ENCODE peak calls at places on chromosomes 11 and 22, in four cellular contexts. B is IMR-90, K is HepG2, N is suprapubic skin. J is an unnamed sample.
A peak's percentile ranks its signal among the peaks of the same experiment; 100 is the strongest.

GRCh38 chr11:117851091-117851490 is 25.4 kb downstream of the FXYD6 start:
- DNase-seq in B (peak; percentile 4), K (no peak), N (no peak), J (no peak)

GRCh38 chr22:28029201-28029948 is 110.3 kb upstream of the PITPNB start:
- DNase-seq in B (peak; percentile 49), K (no peak), N (peak; percentile 67), J (no peak)

GRCh38 chr22:48746789-48747425 is 1080.8 kb downstream of the BRD1 start:
- DNase-seq in B (no peak), K (no peak), N (no peak), J (no peak)

GRCh38 chr22:20584872-20585639 is 77.6 kb downstream of the MED15 start:
- DNase-seq in B (no peak), K (no peak), N (no peak), J (peak; percentile 58)

GRCh38 chr11:134014502-134014901 is 54.4 kb upstream of the JAM3 start:
- DNase-seq in B (no peak), K (no peak), N (no peak), J (no peak)

GRCh38 chr22:39435616-39436015 is 21.2 kb upstream of the MGAT3 start:
- DNase-seq in B (no peak), K (no peak), N (no peak), J (no peak)

GRCh38 chr11:102267602-102268001 is 49.7 kb upstream of the BIRC3 start:
- DNase-seq in B (peak; percentile 81), K (no peak), N (no peak), J (no peak)

GRCh38 chr22:42769574-42770447 is 49.1 kb upstream of the A4GALT start:
- DNase-seq in B (peak; percentile 95), K (no peak), N (no peak), J (no peak)

GRCh38 chr11:65557280-65558001 is 718 bp downstream of the LTBP3 start:
- DNase-seq in B (no peak), K (peak; percentile 63), N (peak; percentile 73), J (peak; percentile 49)

DNA sequence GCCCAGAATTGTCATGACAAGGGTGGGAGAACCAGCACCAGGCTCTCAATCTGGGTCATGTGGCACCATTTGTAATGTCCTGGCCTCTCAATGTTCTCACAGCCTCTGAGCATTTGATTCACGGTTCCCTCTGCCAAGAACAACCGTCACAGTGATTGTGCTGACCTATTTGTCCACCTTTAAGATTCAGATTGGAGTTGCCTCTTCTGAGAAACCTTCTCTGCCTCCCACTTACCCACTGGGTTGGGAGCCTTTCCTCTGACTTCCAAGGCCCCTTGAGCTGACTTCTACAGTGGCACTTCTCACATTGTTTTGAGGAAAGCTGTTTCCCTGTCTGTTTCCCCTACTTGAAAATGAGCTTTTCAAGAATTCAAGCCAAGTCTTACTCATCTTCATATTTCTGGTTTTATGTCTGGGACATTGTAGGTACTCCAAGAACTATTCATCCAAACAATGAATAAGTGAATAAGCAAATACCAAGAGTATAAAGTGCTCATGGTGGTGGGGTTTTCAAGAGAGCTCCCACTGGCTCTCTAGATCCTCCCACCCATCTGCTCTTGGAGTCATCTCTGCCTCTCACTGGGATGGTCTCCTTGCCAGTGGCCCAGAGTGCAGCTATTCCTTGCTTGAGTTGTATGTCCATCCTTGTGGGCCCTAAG is 126.4 kb upstream of the E2F8 start:
- DNase-seq in B (peak; percentile 85), K (no peak), N (no peak), J (no peak)
- H3K27ac ChIP-seq in B (peak overlapping the region; percentile 45), K (no peak overlapping the region), N (peak overlapping the region; percentile 60), J (peak overlapping the region; percentile 99)

GRCh38 chr11:47329431-47329993 is 23.0 kb downstream of the MYBPC3 start:
- DNase-seq in B (no peak), K (no peak), N (no peak), J (no peak)
- H3K27ac ChIP-seq in B (no peak overlapping the region), K (no peak overlapping the region), N (no peak overlapping the region), J (no peak overlapping the region)

GRCh38 chr11:75160880-75161279 is 10.0 kb downstream of the SLCO2B1 start:
- DNase-seq in B (no peak), K (no peak), N (no peak), J (no peak)
- H3K27ac ChIP-seq in B (no peak overlapping the region), K (peak overlapping the region; percentile 91), N (no peak overlapping the region), J (no peak overlapping the region)

DNA sequence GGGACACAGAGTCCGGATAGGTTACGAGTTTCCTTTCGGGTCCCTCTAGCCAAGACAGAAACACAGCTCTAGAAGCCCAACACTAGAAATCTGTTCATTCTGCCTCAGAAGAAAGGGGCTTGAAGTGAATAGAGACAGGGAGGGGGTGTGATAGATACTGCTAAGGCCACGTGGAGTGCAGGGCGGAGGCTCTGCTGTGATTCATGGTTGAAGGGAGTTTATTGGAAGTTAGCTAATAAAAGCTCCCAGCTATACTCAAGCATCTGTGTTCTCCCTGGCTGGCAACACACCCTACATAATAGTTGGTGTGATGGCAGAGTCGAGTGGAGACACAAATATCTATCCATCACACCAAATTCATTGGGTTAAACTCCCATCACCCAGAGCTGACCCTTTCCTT is 337.4 kb downstream of the CADM1 start:
- DNase-seq in B (no peak), K (no peak), N (no peak), J (no peak)
- H3K27ac ChIP-seq in B (no peak overlapping the region), K (no peak overlapping the region), N (no peak overlapping the region), J (no peak overlapping the region)

J was measured in RWPE2.